ENCODE peak calls at places on chromosomes 13 and 19, in seven cellular contexts. Q is NCI-H1092; E is osteoblast; U is NCI-H1694 treated with DMSO at 0.1 percent for 48 hours; L is stimulated activated CD8-positive, alpha-beta memory T cell treated with anti-CD3 and anti-CD28 coated beads, Interleukin-15, amount 100 ng/mL, for 4 hours; W is AG08396; Z is CD4-positive, CD25-positive, alpha-beta regulatory T cell. G is an unnamed sample.
A peak's percentile ranks its signal among the peaks of the same experiment; 100 is the strongest.

GRCh38 chr19:10574462-10574861 is 5.7 kb upstream of the CDKN2D start:
- DNase-seq in L (no peak), W (no peak), Q (no peak), E (no peak), Z (no peak), U (no peak), G (no peak)

GRCh38 chr19:35120898-35121297 is 5.3 kb downstream of the FXYD3 start:
- DNase-seq in W (no peak), Z (no peak), Q (no peak), L (no peak), U (no peak), E (peak; percentile 95), G (no peak)

GRCh38 chr13:26280295-26280694 is 26.4 kb downstream of the CDK8 start:
- DNase-seq in W (peak; percentile 58), L (no peak), U (no peak), Q (no peak), E (peak; percentile 85), Z (no peak), G (no peak)

GRCh38 chr19:18515959-18516358 is 5.9 kb downstream of the ELL start:
- DNase-seq in U (no peak), E (peak; percentile 44), Z (no peak), L (no peak), W (no peak), Q (no peak), G (no peak)

GRCh38 chr19:51250786-51251452 is at the start of gene SIGLECL1:
- DNase-seq in E (no peak), L (no peak), W (no peak), U (no peak), Z (no peak), Q (no peak), G (no peak)

GRCh38 chr19:5903502-5904301 is at the start of gene NDUFA11:
- DNase-seq in U (peak; percentile 90), E (peak; percentile 99), L (peak; percentile 95), Q (peak; percentile 96), W (peak; percentile 95), Z (peak; percentile 97), G (no peak)

GRCh38 chr13:113851480-113851803 is 12.4 kb downstream of the GAS6 start:
- DNase-seq in L (no peak), Q (no peak), Z (no peak), W (no peak), E (no peak), U (no peak), G (no peak)

GRCh38 chr13:34627905-34628682 is 314.0 kb upstream of the NBEA start:
- DNase-seq in W (no peak), E (no peak), L (no peak), Q (no peak), U (no peak), Z (no peak), G (no peak)

GRCh38 chr13:42574435-42575311 is 721 bp downstream of the TNFSF11 start:
- DNase-seq in W (no peak), Z (peak; percentile 21), E (peak; percentile 68), Q (no peak), L (peak; percentile 68), U (no peak), G (no peak)

GRCh38 chr19:620166-620862 is 13.0 kb downstream of the POLRMT start:
- DNase-seq in Q (no peak), W (no peak), E (peak; percentile 82), U (no peak), L (no peak), Z (no peak), G (no peak)

GRCh38 chr19:1591421-1592022 is 1.1 kb downstream of the MBD3 start:
- DNase-seq in W (peak; percentile 40), E (peak; percentile 87), U (peak; percentile 11), Q (peak; percentile 51), L (no peak), Z (no peak), G (no peak)

GRCh38 chr19:17687141-17687856 is 855 bp downstream of the UNC13A start:
- DNase-seq in Z (no peak), E (peak; percentile 61), Q (no peak), U (no peak), L (no peak), W (no peak), G (peak; percentile 59)

GRCh38 chr13:78787189-78787588 is 128.2 kb upstream of the OBI1 start:
- DNase-seq in Q (peak; percentile 22), U (no peak), E (no peak), W (no peak), L (no peak), Z (no peak), G (no peak)

GRCh38 chr13:42747399-42747873 is 33.9 kb upstream of the FAM216B start:
- DNase-seq in U (no peak), Z (no peak), L (no peak), Q (no peak), E (peak; percentile 56), W (peak; percentile 75), G (no peak)

GRCh38 chr13:28761586-28761985 is 42.8 kb upstream of the SLC46A3 start:
- DNase-seq in E (no peak), Q (no peak), W (no peak), U (no peak), Z (no peak), L (no peak), G (no peak)

GRCh38 chr13:31116224-31116623 is 45.5 kb downstream of the HSPH1 start:
- DNase-seq in U (no peak), W (no peak), L (no peak), Z (no peak), E (no peak), Q (no peak), G (no peak)

GRCh38 chr13:57629821-57630235 is 1.7 kb upstream of the PCDH17 start:
- DNase-seq in Z (peak; percentile 12), E (peak; percentile 95), W (peak; percentile 74), L (no peak), Q (peak; percentile 99), U (no peak), G (peak; percentile 84)

G was measured in cerebellar cortex.